ENCODE peak calls at places on chromosome 2, in eight cellular contexts. E is HTR-8/SVneo; A is spleen; P is activated CD4-positive, alpha-beta T cell treated with anti-CD3 and anti-CD28 coated beads, Interleukin-2, amount 50 U/mL, for 1 hour; T is progenitor cell of endocrine pancreas; R is PC-3; W is stomach; U is amniotic stem cell. M is an unnamed sample.
A peak's percentile ranks its signal among the peaks of the same experiment; 100 is the strongest.

GRCh38 chr2:7007846-7008741 is 90.9 kb downstream of the RNF144A start:
- DNase-seq in E (no peak), A (peak; percentile 90), P (no peak), T (no peak), R (peak; percentile 69), W (peak; percentile 83), U (no peak), M (peak; percentile 76)

GRCh38 chr2:209473930-209474419 is 50.1 kb downstream of the MAP2 start:
- DNase-seq in E (peak; percentile 50), A (no peak), P (no peak), T (no peak), R (peak; percentile 94), W (no peak), U (peak; percentile 25), M (no peak)

GRCh38 chr2:37614061-37614802 is 57.2 kb downstream of the CDC42EP3 start:
- DNase-seq in E (peak; percentile 39), A (no peak), P (no peak), T (no peak), R (peak; percentile 45), W (no peak), U (peak; percentile 89), M (no peak)

GRCh38 chr2:48444404-48444803 is 85.5 kb upstream of the STON1 start:
- DNase-seq in E (no peak), A (no peak), P (no peak), T (no peak), R (no peak), W (no peak), U (no peak), M (no peak)

GRCh38 chr2:149561309-149561926 is 26.2 kb downstream of the MMADHC start:
- DNase-seq in E (peak; percentile 17), A (no peak), P (no peak), T (peak; percentile 13), R (peak; percentile 77), W (no peak), U (no peak), M (no peak)

GRCh38 chr2:215830313-215830712 is 183.0 kb downstream of the MREG start:
- DNase-seq in E (no peak), A (no peak), P (no peak), T (no peak), R (peak; percentile 62), W (peak; percentile 32), U (no peak), M (no peak)

GRCh38 chr2:200300650-200301314 is 5.7 kb upstream of the SPATS2L start:
- DNase-seq in E (peak; percentile 59), A (no peak), P (no peak), T (no peak), R (peak; percentile 92), W (no peak), U (no peak), M (no peak)

GRCh38 chr2:176612736-176613135 is 343.5 kb downstream of the MTX2 start:
- DNase-seq in E (peak; percentile 33), A (no peak), P (no peak), T (no peak), R (peak; percentile 93), W (no peak), U (no peak), M (no peak)

GRCh38 chr2:101766871-101767739 is 69.6 kb downstream of the MAP4K4 start:
- DNase-seq in E (peak; percentile 56), A (no peak), P (no peak), T (no peak), R (peak; percentile 87), W (no peak), U (peak; percentile 76), M (no peak)

M was measured in breast epithelium.